ENCODE peak calls at places on chromosome 16, in five cellular contexts. I is choroid plexus epithelial cell, P is sigmoid colon, Z is left ventricle myocardium inferior, A is B cell. G is an unnamed sample.

GRCh38 chr16:28915181-28915580 is 9.9 kb downstream of the RABEP2 start:
- DNase-seq in I (peak; percentile 54), P (no peak), Z (no peak), A (no peak), G (no peak)

GRCh38 chr16:31273676-31274075 is 13.9 kb downstream of the ITGAM start:
- DNase-seq in I (no peak), P (no peak), Z (no peak), A (no peak), G (no peak)

GRCh38 chr16:51048544-51048943 is 102.5 kb downstream of the SALL1 start:
- DNase-seq in I (peak; percentile 0), P (no peak), Z (no peak), A (no peak), G (no peak)

GRCh38 chr16:83742076-83742475 is 65.7 kb upstream of the HSBP1 start:
- DNase-seq in I (no peak), P (no peak), Z (no peak), A (no peak), G (no peak)

GRCh38 chr16:47064775-47065174 is 79.0 kb downstream of the NETO2 start:
- DNase-seq in I (no peak), P (no peak), Z (no peak), A (no peak), G (no peak)

GRCh38 chr16:8946544-8946943 is 17.2 kb downstream of the USP7 start:
- DNase-seq in I (no peak), P (no peak), Z (no peak), A (no peak), G (no peak)

GRCh38 chr16:81545470-81546175 is 101.0 kb downstream of the CMIP start:
- DNase-seq in I (no peak), P (no peak), Z (no peak), A (no peak), G (peak; percentile 39)

GRCh38 chr16:19086322-19087199 is 19.1 kb downstream of the COQ7 start:
- DNase-seq in I (peak; percentile 94), P (peak; percentile 90), Z (peak; percentile 82), A (peak; percentile 84), G (peak; percentile 94)

GRCh38 chr16:53509906-53510703 is 7.1 kb upstream of the AKTIP start:
- DNase-seq in I (peak; percentile 78), P (peak; percentile 83), Z (peak; percentile 68), A (peak; percentile 66), G (peak; percentile 82)

DNA sequence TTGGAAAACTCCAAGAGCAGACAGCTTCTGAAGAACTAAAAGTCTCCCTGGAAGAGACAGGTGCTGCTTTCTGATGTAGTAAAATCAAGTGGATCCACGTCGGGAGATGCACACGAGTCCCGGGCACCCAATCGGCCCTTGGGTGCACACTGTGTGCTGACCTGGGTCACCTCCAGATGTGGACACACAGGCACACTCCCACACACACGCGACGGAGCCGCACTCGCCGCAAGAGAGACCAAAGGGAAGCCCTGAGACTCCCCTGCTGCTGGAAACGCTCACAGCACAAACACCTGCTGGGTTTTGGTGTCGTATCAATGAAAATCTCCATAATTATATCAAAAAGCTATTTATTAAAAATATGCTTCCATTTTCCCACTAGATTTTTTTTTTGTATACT is 94.2 kb downstream of the ANKRD11 start:
- DNase-seq in I (no peak), P (no peak), Z (no peak), A (no peak), G (no peak)
- TF ChIP-seq CTCF in I (no peak), P (no peak), Z (no peak), A (no peak), G (no peak)

GRCh38 chr16:65121870-65122723 is at the start of gene CDH11:
- DNase-seq in I (peak; percentile 92), P (peak; percentile 78), Z (peak; percentile 60), A (no peak), G (peak; percentile 46)
- TF ChIP-seq CTCF in I (peak; percentile 46), P (peak; percentile 68), Z (peak; percentile 52), A (no peak), G (peak; percentile 5)

GRCh38 chr16:2475413-2476344 is 752 bp downstream of the TBC1D24 start:
- DNase-seq in I (no peak), P (no peak), Z (no peak), A (peak; percentile 72), G (no peak)
- TF ChIP-seq CTCF in I (no peak), P (no peak), Z (no peak), A (no peak), G (no peak)

GRCh38 chr16:49637933-49638695 is 217.8 kb downstream of the ZNF423 start:
- DNase-seq in I (no peak), P (no peak), Z (no peak), A (no peak), G (no peak)
- TF ChIP-seq CTCF in I (no peak), P (no peak), Z (no peak), A (no peak), G (no peak)

GRCh38 chr16:57635266-57636097 is 7.1 kb downstream of the ADGRG1 start:
- DNase-seq in I (no peak), P (no peak), Z (no peak), A (no peak), G (no peak)
- TF ChIP-seq CTCF in I (no peak), P (no peak), Z (no peak), A (no peak), G (no peak)

DNA sequence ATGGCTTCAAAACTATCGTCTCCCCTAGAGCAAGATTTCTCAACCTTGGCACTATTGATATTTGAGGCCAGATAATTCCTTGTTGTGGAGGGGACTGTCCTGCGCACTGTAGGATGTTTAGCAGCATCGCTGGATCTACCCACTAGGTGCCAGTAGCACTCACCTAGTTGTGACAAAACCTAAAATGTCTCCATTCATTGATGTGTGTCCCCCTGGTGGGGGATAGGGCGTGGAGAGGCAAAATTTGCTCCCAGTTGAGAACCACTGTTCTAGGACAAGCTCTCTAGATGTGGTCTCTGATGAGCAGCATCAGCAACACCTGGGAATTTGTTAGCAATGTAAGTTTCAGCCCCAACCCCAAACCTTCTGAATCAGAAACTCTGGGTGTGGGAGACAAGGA is 259.0 kb downstream of the XYLT1 start:
- DNase-seq in I (no peak), P (no peak), Z (no peak), A (no peak), G (no peak)
- TF ChIP-seq CTCF in I (no peak), P (peak; percentile 31), Z (peak; percentile 28), A (peak; percentile 55), G (no peak)

GRCh38 chr16:75096730-75097129 is 19.9 kb downstream of the LDHD start:
- DNase-seq in I (no peak), P (no peak), Z (no peak), A (no peak), G (peak; percentile 62)
- TF ChIP-seq CTCF in I (peak; percentile 49), P (no peak), Z (no peak), A (no peak), G (peak; percentile 41)

G was measured in lower lobe of right lung.